ENCODE peak calls at places on chromosomes 12 and 14, in seven cellular contexts. G, U, B, K, J, T and O are unnamed samples.

GRCh38 chr12:90909069-90909676 is 45.8 kb downstream of the CCER1 start:
- DNase-seq in G (no peak), U (no peak), B (no peak), K (no peak), J (no peak), T (no peak), O (no peak)

GRCh38 chr12:89427508-89428156 is 75.3 kb upstream of the DUSP6 start:
- DNase-seq in G (no peak), U (no peak), B (no peak), K (no peak), J (no peak), T (no peak), O (no peak)

GRCh38 chr12:49098035-49098451 is 3.4 kb upstream of the DHH start:
- DNase-seq in G (peak; percentile 63), U (no peak), B (no peak), K (no peak), J (peak; percentile 69), T (peak; percentile 25), O (no peak)

GRCh38 chr12:574475-575128 is 88.6 kb downstream of the NINJ2 start:
- DNase-seq in G (no peak), U (no peak), B (no peak), K (no peak), J (no peak), T (no peak), O (no peak)

GRCh38 chr12:9805883-9806282 is 21.4 kb upstream of the KLRF1 start:
- DNase-seq in G (no peak), U (no peak), B (no peak), K (no peak), J (no peak), T (no peak), O (no peak)

GRCh38 chr12:25959069-25959961 is 833 bp downstream of the RASSF8 start:
- DNase-seq in G (peak; percentile 46), U (peak; percentile 87), B (no peak), K (peak; percentile 80), J (peak; percentile 86), T (peak; percentile 45), O (peak; percentile 56)

GRCh38 chr12:69645031-69645430 is 34.3 kb upstream of the LRRC10 start:
- DNase-seq in G (no peak), U (no peak), B (no peak), K (no peak), J (no peak), T (no peak), O (no peak)

GRCh38 chr12:22312336-22312735 is 22.2 kb downstream of the ST8SIA1 start:
- DNase-seq in G (no peak), U (no peak), B (no peak), K (peak; percentile 80), J (no peak), T (peak; percentile 53), O (no peak)

GRCh38 chr14:23566782-23567185 is 807 bp downstream of the AP1G2 start:
- DNase-seq in G (no peak), U (no peak), B (no peak), K (no peak), J (no peak), T (no peak), O (peak; percentile 75)

GRCh38 chr12:6154730-6155459 is 30.4 kb upstream of the VWF start:
- DNase-seq in G (peak; percentile 43), U (peak; percentile 87), B (no peak), K (peak; percentile 67), J (peak; percentile 67), T (peak; percentile 83), O (no peak)

GRCh38 chr12:123271182-123271491 is 519 bp downstream of the CDK2AP1 start:
- DNase-seq in G (peak; percentile 66), U (peak; percentile 90), B (no peak), K (no peak), J (peak; percentile 82), T (peak; percentile 81), O (no peak)

DNA sequence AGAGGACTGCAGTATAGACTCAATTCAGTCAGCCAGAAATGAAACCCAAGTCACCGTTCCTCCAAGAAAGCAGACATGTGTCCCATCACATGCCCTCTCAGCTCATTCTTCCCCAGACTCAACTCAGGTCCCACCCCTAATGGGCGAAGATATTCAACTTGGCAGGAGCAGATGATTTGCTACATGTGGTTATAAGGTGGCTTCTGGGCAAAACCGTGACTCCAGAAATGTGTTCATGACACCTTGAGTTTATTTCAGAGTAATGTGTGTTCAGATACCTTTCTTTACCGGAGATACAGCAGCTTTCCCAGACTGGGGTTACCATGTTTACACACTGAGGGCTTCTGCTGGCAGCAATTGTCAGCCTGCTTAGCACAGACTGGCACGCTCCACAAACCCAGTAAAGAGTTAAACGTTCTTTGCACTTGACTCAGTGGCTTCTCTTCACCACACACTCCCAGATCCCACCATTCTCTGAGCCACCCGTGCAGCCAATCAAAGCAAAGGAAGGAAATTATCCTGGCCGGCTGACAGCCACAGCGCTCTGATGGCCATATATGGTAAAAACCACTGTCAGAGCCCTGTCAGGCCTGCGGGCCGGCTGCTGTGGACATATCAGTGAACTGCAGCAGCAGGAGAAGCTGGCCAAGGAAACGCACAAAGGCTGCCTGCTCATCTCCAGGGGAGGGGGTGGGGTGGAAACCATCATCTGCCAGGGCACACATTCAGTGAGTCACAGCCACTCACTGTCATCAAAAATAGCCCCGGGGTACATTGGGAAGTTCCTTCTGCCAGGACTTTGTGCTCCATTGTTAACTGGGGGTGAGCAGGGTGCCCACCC is 39.9 kb downstream of the CORO1C start:
- DNase-seq in G (peak; percentile 86), U (peak; percentile 98), B (peak; percentile 99), K (peak; percentile 99), J (peak; percentile 98), T (peak; percentile 94), O (peak; percentile 99)
- H3K4me1 ChIP-seq in G (peaks cover 27% of the 10 kb centered on the region), U (peaks cover 32% of the 10 kb centered on the region), B (peaks cover 62% of the 10 kb centered on the region), K (peaks cover 87% of the 10 kb centered on the region), J (peaks cover 66% of the 10 kb centered on the region), T (peaks cover 89% of the 10 kb centered on the region), O (peaks cover 43% of the 10 kb centered on the region)

GRCh38 chr14:51895425-51895824 is 35.0 kb downstream of the GNG2 start:
- DNase-seq in G (no peak), U (no peak), B (no peak), K (no peak), J (no peak), T (no peak), O (no peak)

GRCh38 chr14:51884086-51884927 is 23.9 kb downstream of the GNG2 start:
- DNase-seq in G (no peak), U (no peak), B (no peak), K (no peak), J (no peak), T (no peak), O (no peak)

DNA sequence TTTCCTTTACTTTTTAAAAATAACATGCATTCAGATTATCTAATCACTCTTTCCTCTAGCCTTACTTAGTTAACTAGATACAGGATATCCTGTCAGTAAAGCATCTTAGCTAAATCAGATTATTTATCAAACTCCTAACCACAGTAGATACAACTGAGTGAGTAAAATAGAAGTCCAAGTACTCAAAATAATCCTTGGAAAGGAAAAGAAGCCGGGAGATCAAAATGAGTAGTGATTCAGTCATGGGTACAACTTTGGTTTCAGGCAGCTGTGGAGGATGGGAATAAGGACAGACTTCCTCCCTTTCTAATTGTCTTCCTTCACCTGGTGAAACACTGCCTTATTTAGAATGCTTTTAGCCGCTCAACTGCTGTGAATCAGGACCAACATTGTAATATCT is 29.4 kb downstream of the GNG2 start:
- DNase-seq in G (no peak), U (no peak), B (no peak), K (no peak), J (no peak), T (no peak), O (no peak)
- H3K4me1 ChIP-seq in G (peaks cover 3% of the 10 kb centered on the region), U (no peaks in the 10 kb centered on the region), B (no peaks in the 10 kb centered on the region), K (no peaks in the 10 kb centered on the region), J (no peaks in the 10 kb centered on the region), T (peaks cover 14% of the 10 kb centered on the region), O (no peaks in the 10 kb centered on the region)

GRCh38 chr12:55831407-55831880 is 2.1 kb upstream of the DNAJC14 start:
- DNase-seq in G (no peak), U (no peak), B (no peak), K (no peak), J (no peak), T (no peak), O (no peak)
- H3K4me1 ChIP-seq in G (peaks cover 10% of the 10 kb centered on the region), U (peaks cover 4% of the 10 kb centered on the region), B (peaks cover 4% of the 10 kb centered on the region), K (peaks cover 50% of the 10 kb centered on the region), J (peaks cover 25% of the 10 kb centered on the region), T (peaks cover 63% of the 10 kb centered on the region), O (peaks cover 15% of the 10 kb centered on the region)

DNA sequence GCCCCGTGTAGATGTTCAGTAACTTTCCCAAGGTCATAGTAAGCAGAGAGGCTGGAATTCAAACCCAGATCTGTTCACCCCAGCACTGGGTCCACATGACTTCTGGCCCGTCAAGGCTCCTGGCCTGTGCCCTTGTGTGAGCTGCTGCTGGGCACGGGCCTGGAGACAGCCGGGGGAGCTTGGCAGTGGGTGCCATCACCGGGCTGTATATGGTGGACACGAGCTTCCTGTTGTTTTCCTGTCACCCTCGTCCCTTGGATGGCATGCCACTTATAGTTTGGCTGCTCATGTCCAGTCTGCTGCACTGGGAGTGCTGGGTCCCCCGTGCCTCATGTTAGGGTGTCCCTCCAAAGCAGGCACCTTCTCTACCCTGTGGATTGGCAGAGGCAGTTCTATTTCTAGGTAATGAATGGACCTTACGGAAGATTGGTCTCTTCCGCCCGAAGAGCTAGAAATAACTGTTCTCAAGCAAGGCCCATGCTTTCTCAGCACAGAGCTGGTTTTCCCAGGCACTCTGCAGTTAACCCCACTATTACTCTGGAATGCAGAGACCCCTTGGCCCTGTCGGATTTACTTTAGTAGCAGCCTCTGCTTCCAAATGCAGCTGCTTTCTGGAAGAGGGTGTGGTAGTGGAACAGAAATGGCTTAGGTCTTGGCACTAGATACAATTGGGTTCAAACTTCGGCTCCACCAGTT is 44.3 kb downstream of the ELK3 start:
- DNase-seq in G (no peak), U (no peak), B (peak; percentile 17), K (no peak), J (no peak), T (peak; percentile 28), O (no peak)
- H3K4me1 ChIP-seq in G (peaks cover 28% of the 10 kb centered on the region), U (no peaks in the 10 kb centered on the region), B (peaks cover 14% of the 10 kb centered on the region), K (peaks cover 97% of the 10 kb centered on the region), J (peaks cover 39% of the 10 kb centered on the region), T (peaks cover 100% of the 10 kb centered on the region), O (peaks cover 24% of the 10 kb centered on the region)